ENCODE peak calls at places on chromosomes 7 and 10, in seven cellular contexts. A is SK-N-SH, Y is neural progenitor cell, X is MM.1S, T is GM23338, P is GM23248, K is HCT116. C is an unnamed sample.

GRCh38 chr7:150685219-150686029 is at the start of gene GIMAP2:
- DNase-seq in A (no peak), Y (no peak), X (peak; percentile 93), T (no peak), P (peak; percentile 38), K (no peak), C (peak; percentile 16)

GRCh38 chr7:102273749-102274712 is 12.6 kb upstream of the SH2B2 start:
- DNase-seq in A (no peak), Y (no peak), X (no peak), T (no peak), P (peak; percentile 54), K (peak; percentile 83), C (peak; percentile 79)

GRCh38 chr7:25998499-25998898 is 153.5 kb upstream of the NFE2L3 start:
- DNase-seq in A (no peak), Y (no peak), X (peak; percentile 81), T (no peak), P (no peak), K (no peak), C (no peak)

GRCh38 chr10:88642991-88643390 is 21.3 kb upstream of the LIPF start:
- DNase-seq in A (no peak), Y (no peak), X (no peak), T (no peak), P (peak; percentile 69), K (no peak), C (no peak)

GRCh38 chr10:104892879-104893278 is 251.8 kb downstream of the SORCS3 start:
- DNase-seq in A (no peak), Y (no peak), X (no peak), T (no peak), P (no peak), K (no peak), C (no peak)

GRCh38 chr7:3092468-3092867 is 48.8 kb upstream of the CARD11 start:
- DNase-seq in A (no peak), Y (no peak), X (peak; percentile 45), T (no peak), P (no peak), K (no peak), C (no peak)

GRCh38 chr7:148914208-148914777 is 30.2 kb upstream of the EZH2 start:
- DNase-seq in A (no peak), Y (no peak), X (no peak), T (no peak), P (peak; percentile 68), K (peak; percentile 71), C (peak; percentile 37)

GRCh38 chr10:88791924-88792323 is 10.6 kb upstream of the LIPM start:
- DNase-seq in A (peak; percentile 19), Y (peak; percentile 66), X (peak; percentile 52), T (peak; percentile 85), P (peak; percentile 54), K (peak; percentile 32), C (peak; percentile 24)

GRCh38 chr7:149289262-149289661 is 27.3 kb downstream of the ZNF783 start:
- DNase-seq in A (no peak), Y (no peak), X (no peak), T (no peak), P (no peak), K (no peak), C (no peak)

GRCh38 chr7:37352974-37353948 is 95.4 kb downstream of the ELMO1 start:
- DNase-seq in A (peak; percentile 49), Y (peak; percentile 31), X (peak; percentile 90), T (peak; percentile 67), P (no peak), K (peak; percentile 15), C (no peak)

GRCh38 chr10:29590598-29591415 is 44.0 kb downstream of the SVIL start:
- DNase-seq in A (peak; percentile 53), Y (peak; percentile 39), X (peak; percentile 28), T (peak; percentile 63), P (peak; percentile 80), K (peak; percentile 21), C (peak; percentile 58)

GRCh38 chr7:131090866-131091692 is 236.6 kb upstream of the MKLN1 start:
- DNase-seq in A (no peak), Y (no peak), X (no peak), T (peak; percentile 85), P (no peak), K (no peak), C (no peak)

GRCh38 chr10:93152136-93152535 is 78.4 kb downstream of the CYP26A1 start:
- DNase-seq in A (no peak), Y (no peak), X (no peak), T (no peak), P (peak; percentile 86), K (no peak), C (no peak)

GRCh38 chr10:124461642-124462347 is at the start of gene LHPP:
- DNase-seq in A (peak; percentile 98), Y (peak; percentile 85), X (peak; percentile 86), T (peak; percentile 89), P (peak; percentile 94), K (peak; percentile 69), C (peak; percentile 92)

GRCh38 chr10:28130267-28130666 is 131.4 kb upstream of the ODAD2 start:
- DNase-seq in A (no peak), Y (no peak), X (no peak), T (no peak), P (peak; percentile 77), K (no peak), C (no peak)

GRCh38 chr7:114784756-114785155 is 137.1 kb upstream of the MDFIC start:
- DNase-seq in A (no peak), Y (no peak), X (no peak), T (no peak), P (no peak), K (no peak), C (no peak)

GRCh38 chr7:81404669-81405068 is 365.2 kb downstream of the HGF start:
- DNase-seq in A (no peak), Y (no peak), X (no peak), T (peak; percentile 71), P (no peak), K (no peak), C (no peak)

GRCh38 chr7:100588438-100588837 is 2.3 kb downstream of the FBXO24 start:
- DNase-seq in A (peak; percentile 72), Y (peak; percentile 41), X (no peak), T (no peak), P (peak; percentile 49), K (no peak), C (peak; percentile 23)

GRCh38 chr7:67788689-67789088 is 792.1 kb downstream of the TYW1 start:
- DNase-seq in A (peak; percentile 77), Y (peak; percentile 37), X (no peak), T (no peak), P (peak; percentile 39), K (no peak), C (peak; percentile 49)

GRCh38 chr7:14158111-14158510 is 168.6 kb upstream of the ETV1 start:
- DNase-seq in A (no peak), Y (no peak), X (no peak), T (no peak), P (no peak), K (no peak), C (no peak)

GRCh38 chr7:38558786-38559185 is 72.4 kb downstream of the AMPH start:
- DNase-seq in A (no peak), Y (no peak), X (no peak), T (no peak), P (no peak), K (no peak), C (no peak)

GRCh38 chr10:110410329-110411046 is 87.2 kb upstream of the DUSP5 start:
- DNase-seq in A (no peak), Y (no peak), X (no peak), T (no peak), P (peak; percentile 94), K (peak; percentile 91), C (peak; percentile 82)

GRCh38 chr10:72846225-72846624 is 47.3 kb upstream of the OIT3 start:
- DNase-seq in A (no peak), Y (no peak), X (no peak), T (no peak), P (peak; percentile 79), K (peak; percentile 74), C (no peak)

GRCh38 chr7:133699390-133699789 is 427.8 kb upstream of the LRGUK start:
- DNase-seq in A (no peak), Y (no peak), X (no peak), T (no peak), P (no peak), K (no peak), C (no peak)

GRCh38 chr7:72101444-72101843 is 310.7 kb downstream of the CALN1 start:
- DNase-seq in A (no peak), Y (no peak), X (no peak), T (no peak), P (no peak), K (no peak), C (no peak)

GRCh38 chr7:72098812-72099211 is 313.3 kb downstream of the CALN1 start:
- DNase-seq in A (peak; percentile 88), Y (no peak), X (no peak), T (no peak), P (peak; percentile 75), K (no peak), C (peak; percentile 58)

GRCh38 chr7:72099784-72100183 is 312.4 kb downstream of the CALN1 start:
- DNase-seq in A (no peak), Y (no peak), X (no peak), T (no peak), P (peak; percentile 67), K (no peak), C (no peak)
- TF ChIP-seq EZH2phosphoT487 in A (no peak), Y (no peak), X (no peak), T (no peak), P (peak; percentile 90), K (no peak), C (peak; percentile 67)

DNA sequence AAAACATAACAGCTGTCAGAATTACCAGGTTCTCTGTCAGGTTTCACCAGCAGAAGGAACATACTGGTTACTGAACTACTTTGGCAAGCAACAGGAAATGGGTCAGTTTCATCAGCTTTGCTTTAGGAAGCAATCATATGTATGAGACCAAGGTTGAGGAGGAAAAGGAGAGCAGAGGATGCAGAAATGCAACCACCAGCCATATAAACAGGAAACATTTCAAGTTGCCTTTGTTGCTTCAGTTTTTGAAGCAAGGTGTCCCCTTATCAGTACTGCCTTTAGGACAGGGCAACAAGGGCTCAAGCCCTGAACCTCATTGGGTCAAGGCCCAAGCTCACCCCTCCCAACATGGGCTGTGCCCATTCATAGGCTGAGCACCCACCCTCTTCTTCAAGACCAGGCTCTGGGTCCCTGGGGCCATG is 10.2 kb downstream of the HIPK2 start:
- DNase-seq in A (no peak), Y (no peak), X (peak; percentile 95), T (no peak), P (no peak), K (no peak), C (no peak)
- H3K4me1 ChIP-seq in A (peaks cover 27% of the 10 kb centered on the region), Y (no peaks in the 10 kb centered on the region), X (peaks cover 51% of the 10 kb centered on the region), T (no peaks in the 10 kb centered on the region), P (peaks cover 13% of the 10 kb centered on the region), K (peaks cover 23% of the 10 kb centered on the region), C (peaks cover 19% of the 10 kb centered on the region)

GRCh38 chr10:122821808-122822207 is 23.8 kb downstream of the CUZD1 start:
- DNase-seq in A (no peak), Y (no peak), X (no peak), T (no peak), P (no peak), K (no peak), C (no peak)
- H3K27me3 ChIP-seq in A (peaks cover 7% of the 10 kb centered on the region), Y (no peaks in the 10 kb centered on the region), X (no peaks in the 10 kb centered on the region), T (no peaks in the 10 kb centered on the region), P (peaks cover 8% of the 10 kb centered on the region), K (peaks cover 82% of the 10 kb centered on the region), C (no peaks in the 10 kb centered on the region)

GRCh38 chr7:77917500-77918262 is 119.1 kb downstream of the PHTF2 start:
- DNase-seq in A (no peak), Y (no peak), X (no peak), T (no peak), P (no peak), K (no peak), C (no peak)

DNA sequence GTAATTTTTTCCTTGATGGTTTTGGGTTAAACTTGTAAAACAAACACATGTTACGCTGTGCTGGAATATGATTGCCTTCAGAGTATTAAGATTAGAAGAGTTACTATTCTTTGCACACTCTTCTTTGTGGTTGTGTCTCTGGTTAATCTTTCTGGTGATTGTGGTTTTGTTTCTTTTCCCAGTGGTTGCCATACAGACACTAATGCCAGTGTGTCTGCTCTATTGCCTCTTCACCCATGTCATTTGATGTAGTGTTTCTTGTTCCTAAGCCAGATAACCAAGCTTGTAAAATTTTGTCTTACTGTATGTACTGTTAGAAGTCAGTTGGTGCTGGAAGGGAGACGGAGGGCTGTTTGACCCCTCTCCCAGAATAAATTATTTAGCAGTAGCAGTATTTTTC is 124.8 kb downstream of the PHTF2 start:
- DNase-seq in A (no peak), Y (no peak), X (peak; percentile 38), T (no peak), P (no peak), K (no peak), C (no peak)
- TF ChIP-seq EZH2phosphoT487 in A (no peak), Y (no peak), X (no peak), T (no peak), P (no peak), K (no peak), C (no peak)